ENCODE peak calls at places on chromosomes 16 and 17, in ten cellular contexts. J is right lobe of liver, D is GDM1, W is Right ventricle myocardium superior, M is head of caudate nucleus, O is tibial artery, S is iPS-NIHi11, Z is lung, G is RWPE1, N is bronchial epithelial cell. I is an unnamed sample.

GRCh38 chr17:61404702-61405046 is 5.0 kb downstream of the TBX2 start:
- DNase-seq in J (no peak), D (no peak), W (peak), M (no peak), O (no peak), S (no peak), Z (no peak), G (no peak), N (no peak), I (no peak)

GRCh38 chr17:5800646-5801045 is 216.3 kb upstream of the NLRP1 start:
- DNase-seq in J (no peak), D (no peak), W (no peak), M (no peak), O (no peak), S (peak), Z (no peak), G (no peak), N (no peak), I (no peak)

GRCh38 chr17:34389343-34389742 is 26.3 kb upstream of the CCL1 start:
- DNase-seq in J (no peak), D (peak), W (no peak), M (no peak), O (no peak), S (no peak), Z (no peak), G (no peak), N (no peak), I (no peak)

GRCh38 chr17:79627766-79628690 is 17.2 kb upstream of the RBFOX3 start:
- DNase-seq in J (peak), D (no peak), W (no peak), M (peak), O (peak), S (peak), Z (no peak), G (no peak), N (no peak), I (no peak)

GRCh38 chr17:77497578-77497934 is 356.8 kb downstream of the SEC14L1 start:
- DNase-seq in J (peak), D (no peak), W (no peak), M (no peak), O (no peak), S (no peak), Z (no peak), G (no peak), N (no peak), I (no peak)

GRCh38 chr16:19240494-19240893 is 45.0 kb upstream of the CLEC19A start:
- DNase-seq in J (no peak), D (no peak), W (no peak), M (no peak), O (no peak), S (no peak), Z (no peak), G (no peak), N (no peak), I (no peak)

GRCh38 chr17:81646869-81647600 is 9.3 kb downstream of the PDE6G start:
- DNase-seq in J (no peak), D (no peak), W (no peak), M (no peak), O (no peak), S (peak), Z (no peak), G (no peak), N (no peak), I (no peak)

GRCh38 chr16:20676268-20676828 is 21.1 kb downstream of the ACSM1 start:
- DNase-seq in J (no peak), D (no peak), W (no peak), M (no peak), O (no peak), S (no peak), Z (no peak), G (no peak), N (peak), I (no peak)

GRCh38 chr17:1591474-1592090 is 29.0 kb upstream of the PITPNA start:
- DNase-seq in J (no peak), D (no peak), W (no peak), M (no peak), O (no peak), S (no peak), Z (no peak), G (no peak), N (no peak), I (no peak)

I was measured in CMK.